ENCODE peak calls at places on chromosomes 12 and 14, in six cellular contexts. One of them, this sample, is unnamed.

GRCh38 chr14:82759691-82760090 is 1226.0 kb upstream of the SEL1L start:
- DNase-seq in fibroblast of pulmonary artery: no peak
- DNase-seq in uterus: no peak
- DNase-seq in right cardiac atrium: no peak
- DNase-seq in effector memory CD4-positive, alpha-beta T cell: no peak
- DNase-seq in A549: no peak
- DNase-seq in this sample: no peak

GRCh38 chr14:81400852-81401251 is 728 bp upstream of the STON2 start:
- DNase-seq in A549: peak; percentile 17
- DNase-seq in uterus: peak; percentile 22
- DNase-seq in right cardiac atrium: no peak
- DNase-seq in effector memory CD4-positive, alpha-beta T cell: no peak
- DNase-seq in fibroblast of pulmonary artery: peak; percentile 88
- DNase-seq in this sample: no peak

GRCh38 chr12:131799828-131800593 is 28.2 kb upstream of the MMP17 start:
- DNase-seq in uterus: no peak
- DNase-seq in effector memory CD4-positive, alpha-beta T cell: no peak
- DNase-seq in right cardiac atrium: no peak
- DNase-seq in A549: no peak
- DNase-seq in fibroblast of pulmonary artery: no peak
- DNase-seq in this sample: no peak

GRCh38 chr12:89098390-89099102 is 253.8 kb downstream of the DUSP6 start:
- DNase-seq in right cardiac atrium: peak; percentile 46
- DNase-seq in fibroblast of pulmonary artery: peak; percentile 42
- DNase-seq in uterus: no peak
- DNase-seq in A549: no peak
- DNase-seq in effector memory CD4-positive, alpha-beta T cell: no peak
- DNase-seq in this sample: no peak

GRCh38 chr14:81436296-81437138 is 36.4 kb upstream of the STON2 start:
- DNase-seq in uterus: peak; percentile 72
- DNase-seq in A549: peak; percentile 83
- DNase-seq in effector memory CD4-positive, alpha-beta T cell: no peak
- DNase-seq in fibroblast of pulmonary artery: peak; percentile 57
- DNase-seq in right cardiac atrium: peak; percentile 92
- DNase-seq in this sample: peak; percentile 44

GRCh38 chr12:6684609-6685008 is 4.6 kb downstream of the ZNF384 start:
- DNase-seq in fibroblast of pulmonary artery: peak; percentile 40
- DNase-seq in A549: peak; percentile 56
- DNase-seq in uterus: no peak
- DNase-seq in effector memory CD4-positive, alpha-beta T cell: no peak
- DNase-seq in right cardiac atrium: no peak
- DNase-seq in this sample: peak; percentile 64

GRCh38 chr14:26765768-26766550 is 168.1 kb upstream of the NOVA1 start:
- DNase-seq in A549: no peak
- DNase-seq in fibroblast of pulmonary artery: peak; percentile 95
- DNase-seq in effector memory CD4-positive, alpha-beta T cell: no peak
- DNase-seq in right cardiac atrium: no peak
- DNase-seq in uterus: peak; percentile 42
- DNase-seq in this sample: no peak

GRCh38 chr12:10235761-10236631 is 23.3 kb downstream of the GABARAPL1 start:
- DNase-seq in effector memory CD4-positive, alpha-beta T cell: peak; percentile 19
- DNase-seq in A549: peak; percentile 38
- DNase-seq in fibroblast of pulmonary artery: peak; percentile 62
- DNase-seq in right cardiac atrium: no peak
- DNase-seq in uterus: peak; percentile 27
- DNase-seq in this sample: peak; percentile 45

GRCh38 chr14:67619446-67620216 is at the start of gene ARG2:
- DNase-seq in effector memory CD4-positive, alpha-beta T cell: peak; percentile 96
- DNase-seq in fibroblast of pulmonary artery: peak; percentile 95
- DNase-seq in uterus: peak; percentile 95
- DNase-seq in A549: peak; percentile 91
- DNase-seq in right cardiac atrium: peak; percentile 98
- DNase-seq in this sample: peak; percentile 74

GRCh38 chr14:20436363-20436755 is 393 bp upstream of the KLHL33 start:
- DNase-seq in right cardiac atrium: no peak
- DNase-seq in A549: no peak
- DNase-seq in effector memory CD4-positive, alpha-beta T cell: no peak
- DNase-seq in uterus: no peak
- DNase-seq in fibroblast of pulmonary artery: peak; percentile 53
- DNase-seq in this sample: no peak

GRCh38 chr14:20434701-20435453 is 1.1 kb downstream of the KLHL33 start:
- DNase-seq in effector memory CD4-positive, alpha-beta T cell: no peak
- DNase-seq in fibroblast of pulmonary artery: no peak
- DNase-seq in uterus: peak; percentile 78
- DNase-seq in A549: no peak
- DNase-seq in right cardiac atrium: peak; percentile 88
- DNase-seq in this sample: no peak

GRCh38 chr14:20440465-20440864 is 4.5 kb upstream of the KLHL33 start:
- DNase-seq in right cardiac atrium: no peak
- DNase-seq in A549: no peak
- DNase-seq in fibroblast of pulmonary artery: no peak
- DNase-seq in uterus: no peak
- DNase-seq in effector memory CD4-positive, alpha-beta T cell: no peak
- DNase-seq in this sample: no peak

GRCh38 chr14:20438664-20439063 is 2.7 kb upstream of the KLHL33 start:
- DNase-seq in right cardiac atrium: no peak
- DNase-seq in uterus: no peak
- DNase-seq in A549: no peak
- DNase-seq in fibroblast of pulmonary artery: no peak
- DNase-seq in effector memory CD4-positive, alpha-beta T cell: no peak
- DNase-seq in this sample: no peak

GRCh38 chr14:20435454-20436362 is at the start of gene KLHL33:
- DNase-seq in uterus: peak; percentile 22
- DNase-seq in right cardiac atrium: peak; percentile 51
- DNase-seq in fibroblast of pulmonary artery: no peak
- DNase-seq in effector memory CD4-positive, alpha-beta T cell: no peak
- DNase-seq in A549: no peak
- DNase-seq in this sample: no peak
- H3K4me3 ChIP-seq in uterus: peak within 1 kb of the TSS; percentile 28
- H3K4me3 ChIP-seq in right cardiac atrium: peak within 1 kb of the TSS; percentile 68
- H3K4me3 ChIP-seq in fibroblast of pulmonary artery: no peak within 1 kb of the TSS
- H3K4me3 ChIP-seq in effector memory CD4-positive, alpha-beta T cell: no peak within 1 kb of the TSS
- H3K4me3 ChIP-seq in A549: no peak within 1 kb of the TSS
- H3K4me3 ChIP-seq in this sample: no peak within 1 kb of the TSS

DNA sequence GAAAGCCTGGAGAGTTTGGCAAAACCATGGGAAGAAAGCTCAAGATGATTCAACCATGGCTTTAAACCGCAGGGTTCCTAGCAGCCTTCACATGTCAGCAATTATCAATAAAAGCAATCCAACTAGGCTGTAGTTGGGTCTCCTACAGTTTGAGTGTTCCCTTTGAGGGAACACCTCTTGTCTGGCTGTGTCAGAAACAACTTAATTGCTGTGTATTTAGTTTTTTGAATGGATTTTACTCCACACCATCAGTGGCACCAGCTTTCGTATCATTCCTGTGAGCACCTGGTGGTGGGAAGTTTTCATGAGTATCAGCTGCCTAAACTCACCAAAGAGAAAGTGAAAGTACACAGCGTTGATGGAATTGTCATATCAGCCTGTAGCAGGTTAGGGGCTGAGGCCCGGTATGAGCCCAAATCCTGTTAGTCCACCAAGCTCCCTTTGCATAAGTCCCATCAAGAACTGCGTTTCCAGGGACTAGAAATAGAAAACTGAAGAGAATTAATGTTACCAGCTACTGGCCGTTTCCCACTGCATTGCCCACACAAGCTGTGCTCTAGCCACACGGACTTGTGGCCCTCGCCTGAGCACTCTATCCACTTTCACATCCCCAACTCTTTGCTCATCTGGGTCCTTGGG is 10.9 kb upstream of the IL26 start:
- DNase-seq in A549: peak; percentile 28
- DNase-seq in right cardiac atrium: no peak
- DNase-seq in effector memory CD4-positive, alpha-beta T cell: peak; percentile 16
- DNase-seq in fibroblast of pulmonary artery: no peak
- DNase-seq in uterus: no peak
- DNase-seq in this sample: peak; percentile 80
- H3K4me3 ChIP-seq in A549: peak overlapping the region; percentile 39
- H3K4me3 ChIP-seq in right cardiac atrium: peak overlapping the region; percentile 23
- H3K4me3 ChIP-seq in effector memory CD4-positive, alpha-beta T cell: peak overlapping the region; percentile 46
- H3K4me3 ChIP-seq in fibroblast of pulmonary artery: no peak overlapping the region
- H3K4me3 ChIP-seq in uterus: no peak overlapping the region
- H3K4me3 ChIP-seq in this sample: peak overlapping the region; percentile 52

DNA sequence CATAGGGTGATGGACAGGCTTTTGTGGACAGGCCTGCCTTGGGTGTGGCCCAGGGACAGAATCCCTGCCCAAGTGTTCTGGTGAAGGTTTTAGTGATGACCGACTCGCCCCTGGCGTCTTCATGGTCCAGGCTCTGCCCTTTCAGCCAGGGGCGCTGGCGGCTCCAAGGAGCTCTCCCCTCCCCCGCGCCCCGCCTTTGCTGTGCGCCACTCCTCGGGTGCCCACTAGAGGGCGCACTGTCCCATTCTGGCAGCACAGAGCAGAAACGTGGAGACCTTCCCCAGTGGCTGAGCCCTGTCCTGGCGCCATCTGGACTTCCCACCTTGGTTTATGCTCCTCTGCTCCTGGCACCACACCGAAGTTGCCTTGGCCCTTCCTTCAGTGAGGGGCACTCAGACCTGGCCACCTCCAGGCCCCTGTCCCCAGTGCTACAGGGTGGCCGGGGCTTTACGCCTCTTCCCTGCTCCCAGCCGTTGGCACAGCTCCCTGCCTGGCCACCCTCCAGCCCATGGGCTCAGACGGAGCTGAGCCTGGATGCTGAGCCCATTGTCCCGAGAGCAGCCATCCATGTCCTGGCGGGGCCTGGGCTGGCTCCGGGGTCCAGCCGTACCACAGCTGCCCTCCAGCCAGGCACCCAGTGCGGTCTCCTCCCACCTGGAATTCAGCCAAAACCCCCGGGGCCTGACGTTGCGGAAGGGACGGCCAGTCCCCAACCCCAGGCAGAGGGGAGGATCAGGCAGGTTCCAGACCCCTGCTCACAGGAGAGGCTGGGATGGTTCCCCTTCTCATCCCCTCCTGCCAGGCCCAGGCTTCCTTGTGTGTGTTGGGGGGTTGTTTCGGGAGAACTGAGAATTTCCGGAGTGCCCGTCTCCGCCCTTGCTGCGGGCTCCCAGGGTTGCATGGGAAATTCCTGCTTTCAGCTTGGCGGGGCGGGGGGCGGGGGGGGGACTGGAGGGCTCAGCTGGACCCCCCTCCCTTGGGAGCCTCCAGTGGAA is 5.6 kb upstream of the CRIP1 start:
- DNase-seq in uterus: peak; percentile 94
- DNase-seq in effector memory CD4-positive, alpha-beta T cell: peak; percentile 86
- DNase-seq in fibroblast of pulmonary artery: peak; percentile 91
- DNase-seq in right cardiac atrium: peak; percentile 96
- DNase-seq in A549: peak; percentile 86
- DNase-seq in this sample: peak; percentile 62
- H3K4me3 ChIP-seq in uterus: peak overlapping the region; percentile 22
- H3K4me3 ChIP-seq in effector memory CD4-positive, alpha-beta T cell: peak overlapping the region; percentile 58
- H3K4me3 ChIP-seq in fibroblast of pulmonary artery: peak overlapping the region; percentile 38
- H3K4me3 ChIP-seq in right cardiac atrium: peak overlapping the region; percentile 5
- H3K4me3 ChIP-seq in A549: peak overlapping the region; percentile 48
- H3K4me3 ChIP-seq in this sample: peak overlapping the region; percentile 53

DNA sequence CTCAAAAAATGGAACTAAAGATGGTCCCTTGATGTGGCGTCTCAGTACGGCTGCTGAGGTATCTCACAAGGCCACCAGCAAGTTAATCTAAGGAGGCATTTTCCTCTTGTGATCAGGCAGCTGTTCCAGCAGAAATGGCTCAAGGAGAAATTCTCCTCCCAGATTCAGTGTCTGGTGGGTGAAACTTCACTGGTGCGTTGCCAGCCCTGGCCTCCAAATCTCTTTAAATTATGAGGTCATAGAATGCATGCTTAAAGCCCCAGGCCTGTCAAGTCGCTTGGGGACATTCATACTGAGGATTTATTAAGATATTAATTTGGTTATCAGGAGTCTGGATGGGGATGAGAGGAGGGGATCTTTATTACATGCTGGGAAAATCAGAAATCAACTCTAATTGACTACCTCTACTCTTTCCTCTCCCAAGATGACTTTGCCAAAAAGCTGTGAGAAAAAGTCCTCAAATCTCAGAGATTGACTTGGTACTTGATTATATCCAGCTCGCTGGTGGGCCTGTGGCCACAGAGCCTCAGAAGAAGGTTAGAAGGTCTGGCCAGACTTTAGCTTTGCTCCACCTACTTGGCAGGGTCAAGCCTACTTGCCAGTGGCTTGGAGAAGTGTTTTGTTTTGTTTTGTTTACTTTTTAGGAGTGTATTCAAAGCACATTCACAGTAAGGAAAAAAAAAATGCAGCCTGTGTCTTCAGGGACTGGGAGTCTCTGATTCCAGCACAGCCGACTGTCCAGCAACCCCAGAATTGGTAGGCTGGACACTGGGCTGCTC is 73.1 kb downstream of the PPP2R5C start:
- DNase-seq in effector memory CD4-positive, alpha-beta T cell: no peak
- DNase-seq in fibroblast of pulmonary artery: peak; percentile 42
- DNase-seq in right cardiac atrium: peak; percentile 48
- DNase-seq in uterus: no peak
- DNase-seq in A549: no peak
- DNase-seq in this sample: no peak
- H3K4me3 ChIP-seq in effector memory CD4-positive, alpha-beta T cell: no peak overlapping the region
- H3K4me3 ChIP-seq in fibroblast of pulmonary artery: no peak overlapping the region
- H3K4me3 ChIP-seq in right cardiac atrium: no peak overlapping the region
- H3K4me3 ChIP-seq in uterus: no peak overlapping the region
- H3K4me3 ChIP-seq in A549: no peak overlapping the region
- H3K4me3 ChIP-seq in this sample: no peak overlapping the region

GRCh38 chr12:66367015-66367667 is 64.8 kb downstream of the HELB start:
- DNase-seq in A549: no peak
- DNase-seq in effector memory CD4-positive, alpha-beta T cell: no peak
- DNase-seq in right cardiac atrium: no peak
- DNase-seq in fibroblast of pulmonary artery: no peak
- DNase-seq in uterus: no peak
- DNase-seq in this sample: no peak

GRCh38 chr12:66361703-66362102 is 59.4 kb downstream of the HELB start:
- DNase-seq in right cardiac atrium: no peak
- DNase-seq in A549: no peak
- DNase-seq in effector memory CD4-positive, alpha-beta T cell: no peak
- DNase-seq in uterus: no peak
- DNase-seq in fibroblast of pulmonary artery: no peak
- DNase-seq in this sample: no peak

DNA sequence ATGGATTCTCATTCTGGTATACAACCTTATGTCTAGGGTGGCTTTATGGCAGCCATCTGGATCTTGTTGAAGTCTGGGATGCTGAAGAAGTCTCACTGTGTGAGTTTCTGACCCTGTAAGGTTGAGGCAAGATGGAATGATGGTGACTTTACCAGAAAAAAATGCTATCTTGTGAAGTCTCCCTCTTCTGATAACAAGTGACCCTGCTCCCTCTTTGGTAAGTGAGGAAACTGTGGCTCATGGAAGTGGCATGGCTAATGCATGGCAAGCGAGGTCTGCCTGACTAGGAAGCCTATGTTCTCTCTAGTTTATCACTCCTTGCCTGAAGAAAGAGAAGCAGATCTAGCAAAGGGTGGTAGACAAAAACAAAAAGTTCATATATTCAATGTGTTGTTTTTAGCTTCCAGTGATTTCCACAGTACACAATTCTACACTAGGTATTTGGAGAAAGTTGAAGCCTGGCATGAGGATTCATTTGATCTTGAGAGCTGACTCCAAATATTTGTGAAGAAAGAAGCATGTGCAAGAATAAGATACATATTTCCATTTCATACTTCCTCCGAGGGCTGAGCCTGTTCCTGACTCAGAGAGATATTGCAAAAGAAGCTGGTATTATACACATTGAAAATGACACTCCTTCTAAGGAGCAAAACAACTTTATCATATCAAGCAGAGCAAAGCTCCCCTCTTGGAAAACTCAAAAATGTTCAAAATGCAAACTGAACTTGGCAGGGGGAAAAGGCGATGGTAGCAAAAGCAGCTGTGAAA is 63.6 kb downstream of the HELB start:
- DNase-seq in uterus: no peak
- DNase-seq in right cardiac atrium: no peak
- DNase-seq in A549: no peak
- DNase-seq in effector memory CD4-positive, alpha-beta T cell: no peak
- DNase-seq in fibroblast of pulmonary artery: peak; percentile 40
- DNase-seq in this sample: no peak
- H3K4me3 ChIP-seq in uterus: no peak overlapping the region
- H3K4me3 ChIP-seq in right cardiac atrium: no peak overlapping the region
- H3K4me3 ChIP-seq in A549: no peak overlapping the region
- H3K4me3 ChIP-seq in effector memory CD4-positive, alpha-beta T cell: no peak overlapping the region
- H3K4me3 ChIP-seq in fibroblast of pulmonary artery: no peak overlapping the region
- H3K4me3 ChIP-seq in this sample: no peak overlapping the region

This sample was measured in Jurkat, Clone E6-1.